ENCODE peak calls at places on chromosomes 13 and 19, in seven cellular contexts. One of them, this sample, is unnamed.

GRCh38 chr13:73695325-73695724 is 438.9 kb downstream of the KLF12 start:
- DNase-seq in lung: no peak
- DNase-seq in Peyer's patch: no peak
- DNase-seq in lower lobe of right lung: no peak
- DNase-seq in breast epithelium: no peak
- DNase-seq in transverse colon: no peak
- DNase-seq in left lung: no peak
- DNase-seq in this sample: no peak

GRCh38 chr19:19205416-19206410 is 2.5 kb upstream of the NR2C2AP start:
- DNase-seq in lung: no peak
- DNase-seq in Peyer's patch: no peak
- DNase-seq in lower lobe of right lung: no peak
- DNase-seq in breast epithelium: no peak
- DNase-seq in transverse colon: no peak
- DNase-seq in left lung: no peak
- DNase-seq in this sample: no peak

GRCh38 chr13:73998631-73999030 is 135.6 kb downstream of the KLF12 start:
- DNase-seq in lung: no peak
- DNase-seq in Peyer's patch: no peak
- DNase-seq in lower lobe of right lung: no peak
- DNase-seq in breast epithelium: no peak
- DNase-seq in transverse colon: no peak
- DNase-seq in left lung: no peak
- DNase-seq in this sample: no peak

GRCh38 chr13:71864981-71865857 is 1.8 kb downstream of the DACH1 start:
- DNase-seq in lung: peak; percentile 32
- DNase-seq in Peyer's patch: peak; percentile 72
- DNase-seq in lower lobe of right lung: peak; percentile 65
- DNase-seq in breast epithelium: peak; percentile 51
- DNase-seq in transverse colon: peak; percentile 21
- DNase-seq in left lung: peak; percentile 48
- DNase-seq in this sample: peak; percentile 45

GRCh38 chr19:912181-913079 is 589 bp downstream of the R3HDM4 start:
- DNase-seq in lung: no peak
- DNase-seq in Peyer's patch: no peak
- DNase-seq in lower lobe of right lung: no peak
- DNase-seq in breast epithelium: no peak
- DNase-seq in transverse colon: no peak
- DNase-seq in left lung: no peak
- DNase-seq in this sample: no peak

GRCh38 chr13:72804301-72804700 is 22.4 kb downstream of the PIBF1 start:
- DNase-seq in lung: no peak
- DNase-seq in Peyer's patch: no peak
- DNase-seq in lower lobe of right lung: no peak
- DNase-seq in breast epithelium: no peak
- DNase-seq in transverse colon: no peak
- DNase-seq in left lung: no peak
- DNase-seq in this sample: no peak

GRCh38 chr13:102323012-102323411 is 78.8 kb downstream of the FGF14 start:
- DNase-seq in lung: no peak
- DNase-seq in Peyer's patch: no peak
- DNase-seq in lower lobe of right lung: no peak
- DNase-seq in breast epithelium: no peak
- DNase-seq in transverse colon: no peak
- DNase-seq in left lung: no peak
- DNase-seq in this sample: no peak

GRCh38 chr13:21147827-21148226 is 28.5 kb downstream of the SKA3 start:
- DNase-seq in lung: no peak
- DNase-seq in Peyer's patch: no peak
- DNase-seq in lower lobe of right lung: no peak
- DNase-seq in breast epithelium: no peak
- DNase-seq in transverse colon: no peak
- DNase-seq in left lung: no peak
- DNase-seq in this sample: no peak

GRCh38 chr19:27974082-27974513 is 1238.9 kb downstream of the UQCRFS1 start:
- DNase-seq in lung: no peak
- DNase-seq in Peyer's patch: no peak
- DNase-seq in lower lobe of right lung: no peak
- DNase-seq in breast epithelium: no peak
- DNase-seq in transverse colon: peak; percentile 9
- DNase-seq in left lung: no peak
- DNase-seq in this sample: no peak

GRCh38 chr19:32354345-32354744 is 8.9 kb downstream of the ZNF507 start:
- DNase-seq in lung: no peak
- DNase-seq in Peyer's patch: no peak
- DNase-seq in lower lobe of right lung: no peak
- DNase-seq in breast epithelium: no peak
- DNase-seq in transverse colon: no peak
- DNase-seq in left lung: no peak
- DNase-seq in this sample: no peak

GRCh38 chr13:113759525-113760137 is 605 bp downstream of the TMEM255B start:
- DNase-seq in lung: no peak
- DNase-seq in Peyer's patch: no peak
- DNase-seq in lower lobe of right lung: no peak
- DNase-seq in breast epithelium: no peak
- DNase-seq in transverse colon: no peak
- DNase-seq in left lung: no peak
- DNase-seq in this sample: peak; percentile 51

GRCh38 chr13:48873598-48873997 is 102.1 kb upstream of the FNDC3A start:
- DNase-seq in lung: no peak
- DNase-seq in Peyer's patch: no peak
- DNase-seq in lower lobe of right lung: no peak
- DNase-seq in breast epithelium: no peak
- DNase-seq in transverse colon: no peak
- DNase-seq in left lung: no peak
- DNase-seq in this sample: no peak

GRCh38 chr13:31556376-31556775 is 182.9 kb upstream of the RXFP2 start:
- DNase-seq in lung: no peak
- DNase-seq in Peyer's patch: no peak
- DNase-seq in lower lobe of right lung: no peak
- DNase-seq in breast epithelium: no peak
- DNase-seq in transverse colon: no peak
- DNase-seq in left lung: no peak
- DNase-seq in this sample: no peak

GRCh38 chr13:80684525-80685017 is 343.6 kb upstream of the SPRY2 start:
- DNase-seq in lung: no peak
- DNase-seq in Peyer's patch: no peak
- DNase-seq in lower lobe of right lung: no peak
- DNase-seq in breast epithelium: no peak
- DNase-seq in transverse colon: no peak
- DNase-seq in left lung: no peak
- DNase-seq in this sample: no peak

GRCh38 chr13:99821741-99822140 is 149.8 kb downstream of the ZIC5 start:
- DNase-seq in lung: no peak
- DNase-seq in Peyer's patch: no peak
- DNase-seq in lower lobe of right lung: no peak
- DNase-seq in breast epithelium: no peak
- DNase-seq in transverse colon: no peak
- DNase-seq in left lung: no peak
- DNase-seq in this sample: no peak

DNA sequence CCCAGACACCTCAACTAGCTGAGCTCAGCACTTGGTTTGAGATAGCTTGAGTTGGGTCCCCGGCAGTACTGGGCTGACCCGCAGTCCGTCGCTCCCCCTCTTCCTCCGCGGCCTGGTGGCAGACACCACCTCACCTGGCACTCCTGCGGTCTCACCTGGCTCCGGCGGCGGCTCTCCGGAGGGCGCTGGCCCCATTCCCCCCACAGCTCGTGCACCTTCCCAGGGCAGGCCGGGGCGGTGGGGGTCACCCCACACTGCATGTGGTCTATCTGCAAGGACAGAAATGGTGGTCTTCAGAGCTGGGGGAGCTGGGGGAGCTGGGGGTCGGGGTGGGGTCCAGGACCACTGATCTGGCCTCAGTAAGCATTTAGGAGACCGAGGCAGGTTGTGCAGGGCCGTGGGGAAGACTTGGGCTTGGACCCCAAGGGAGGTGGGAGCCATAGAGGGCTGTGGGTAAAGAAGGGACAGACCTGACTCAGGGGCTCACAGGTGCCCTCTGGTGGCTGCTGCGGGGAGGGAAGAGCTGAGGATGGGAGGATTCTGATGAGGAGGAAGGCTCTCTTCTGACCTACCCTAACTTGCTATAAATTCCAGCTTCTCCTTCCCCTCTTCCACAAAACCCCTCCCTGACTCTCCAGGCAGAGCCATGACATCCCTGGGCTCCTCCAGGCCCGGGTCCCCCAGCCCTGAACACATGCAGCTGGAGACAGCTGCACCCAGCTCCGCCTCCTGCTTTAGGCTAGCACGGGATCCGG is 6.7 kb upstream of the PLIN4 start:
- DNase-seq in lung: peak; percentile 44
- DNase-seq in Peyer's patch: peak; percentile 72
- DNase-seq in lower lobe of right lung: no peak
- DNase-seq in breast epithelium: no peak
- DNase-seq in transverse colon: peak; percentile 66
- DNase-seq in left lung: no peak
- DNase-seq in this sample: peak; percentile 72
- TF ChIP-seq CTCF in lung: peak; percentile 32
- TF ChIP-seq CTCF in Peyer's patch: peak; percentile 69
- TF ChIP-seq CTCF in lower lobe of right lung: peak; percentile 68
- TF ChIP-seq CTCF in breast epithelium: peak; percentile 31
- TF ChIP-seq CTCF in transverse colon: peak; percentile 48
- TF ChIP-seq CTCF in left lung: peak; percentile 81
- TF ChIP-seq CTCF in this sample: peak; percentile 42

DNA sequence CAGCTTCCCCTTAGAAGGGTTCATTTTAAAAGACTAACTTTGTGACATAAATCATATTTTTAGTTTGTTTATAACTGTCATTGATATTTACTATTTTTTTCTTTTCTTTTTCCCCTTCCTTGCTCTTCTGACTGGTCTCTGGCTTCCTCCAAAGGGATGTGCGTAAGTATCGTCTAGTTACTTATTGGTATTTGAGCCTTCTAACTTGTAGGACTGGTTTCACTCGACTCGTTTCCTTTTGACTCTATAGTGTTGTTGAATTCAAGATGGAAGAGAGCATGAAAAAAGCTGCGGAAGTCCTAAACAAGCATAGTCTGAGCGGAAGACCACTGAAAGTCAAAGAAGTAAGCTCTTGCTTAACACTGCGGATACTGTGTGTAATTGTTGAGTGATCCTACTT is 18.6 kb downstream of the HNRNPM start:
- DNase-seq in lung: no peak
- DNase-seq in Peyer's patch: no peak
- DNase-seq in lower lobe of right lung: no peak
- DNase-seq in breast epithelium: no peak
- DNase-seq in transverse colon: no peak
- DNase-seq in left lung: no peak
- DNase-seq in this sample: no peak
- H3K4me3 ChIP-seq in lung: no peak overlapping the region
- H3K4me3 ChIP-seq in Peyer's patch: no peak overlapping the region
- H3K4me3 ChIP-seq in lower lobe of right lung: no peak overlapping the region
- H3K4me3 ChIP-seq in breast epithelium: no peak overlapping the region
- H3K4me3 ChIP-seq in transverse colon: no peak overlapping the region
- H3K4me3 ChIP-seq in left lung: no peak overlapping the region
- H3K4me3 ChIP-seq in this sample: no peak overlapping the region

GRCh38 chr19:36113895-36114762 is 546 bp downstream of the POLR2I start:
- DNase-seq in lung: peak; percentile 45
- DNase-seq in Peyer's patch: no peak
- DNase-seq in lower lobe of right lung: no peak
- DNase-seq in breast epithelium: no peak
- DNase-seq in transverse colon: peak; percentile 32
- DNase-seq in left lung: peak; percentile 46
- DNase-seq in this sample: peak; percentile 35
- TF ChIP-seq CTCF in lung: no peak
- TF ChIP-seq CTCF in Peyer's patch: no peak
- TF ChIP-seq CTCF in lower lobe of right lung: no peak
- TF ChIP-seq CTCF in breast epithelium: peak; percentile 18
- TF ChIP-seq CTCF in transverse colon: peak; percentile 29
- TF ChIP-seq CTCF in left lung: no peak
- TF ChIP-seq CTCF in this sample: peak; percentile 7

DNA sequence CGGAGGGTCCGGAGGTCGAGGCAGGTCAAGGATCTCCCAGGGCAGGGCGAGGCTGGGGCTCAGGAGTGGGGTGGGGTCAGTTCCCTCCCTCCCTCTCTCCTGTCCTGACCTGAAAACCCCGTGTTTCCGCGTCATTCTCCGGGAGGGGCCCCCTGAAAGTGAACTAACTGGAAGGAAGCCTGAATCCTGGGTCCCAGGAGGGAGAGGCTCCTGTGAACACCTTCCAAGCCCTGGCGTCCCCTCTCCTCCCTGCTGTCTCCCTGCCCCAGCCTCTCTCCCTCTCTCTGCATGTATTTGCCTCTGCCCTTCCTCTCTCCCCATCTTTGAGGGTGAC is 741 bp upstream of the CADM4 start:
- DNase-seq in lung: no peak
- DNase-seq in Peyer's patch: no peak
- DNase-seq in lower lobe of right lung: no peak
- DNase-seq in breast epithelium: no peak
- DNase-seq in transverse colon: no peak
- DNase-seq in left lung: no peak
- DNase-seq in this sample: no peak
- H3K4me3 ChIP-seq in lung: peak overlapping the region; percentile 55
- H3K4me3 ChIP-seq in Peyer's patch: no peak overlapping the region
- H3K4me3 ChIP-seq in lower lobe of right lung: peak overlapping the region; percentile 54
- H3K4me3 ChIP-seq in breast epithelium: peak overlapping the region; percentile 77
- H3K4me3 ChIP-seq in transverse colon: peak overlapping the region; percentile 53
- H3K4me3 ChIP-seq in left lung: peak overlapping the region; percentile 27
- H3K4me3 ChIP-seq in this sample: no peak overlapping the region

DNA sequence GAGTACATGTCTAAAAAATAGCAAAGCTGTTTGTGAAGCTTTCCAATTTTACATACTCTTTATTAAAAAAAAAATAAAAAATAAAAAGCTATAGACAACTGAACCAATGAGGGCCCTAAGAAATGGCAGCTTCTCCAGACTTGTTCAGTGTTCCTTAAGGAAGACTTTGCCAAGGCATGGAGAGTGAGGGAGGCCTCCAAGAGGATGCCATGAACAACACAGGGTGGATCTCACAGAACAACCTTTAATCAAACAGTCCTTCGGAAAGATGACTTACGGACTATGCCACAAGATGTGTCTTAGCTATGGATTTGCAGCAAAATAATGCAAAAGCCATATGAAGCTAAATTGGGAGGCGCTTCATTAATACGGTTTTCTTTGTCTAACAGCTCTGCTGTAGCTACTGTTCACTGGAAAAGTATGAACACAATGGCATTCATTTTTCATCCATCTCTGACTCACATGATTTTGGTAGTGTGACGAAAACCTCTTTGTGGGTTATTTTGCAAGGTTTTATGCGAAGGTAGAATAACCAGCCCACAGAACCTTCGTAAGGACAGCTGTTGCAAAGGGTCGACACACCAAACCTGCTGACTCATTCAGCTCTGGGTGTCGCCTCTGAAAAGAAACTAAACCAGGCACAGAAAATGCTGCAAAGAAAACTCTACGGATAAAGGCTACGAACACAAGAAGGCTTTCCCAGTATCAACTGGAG is 27.7 kb downstream of the EFNB2 start:
- DNase-seq in lung: no peak
- DNase-seq in Peyer's patch: no peak
- DNase-seq in lower lobe of right lung: no peak
- DNase-seq in breast epithelium: no peak
- DNase-seq in transverse colon: no peak
- DNase-seq in left lung: no peak
- DNase-seq in this sample: no peak
- TF ChIP-seq CTCF in lung: no peak
- TF ChIP-seq CTCF in Peyer's patch: no peak
- TF ChIP-seq CTCF in lower lobe of right lung: no peak
- TF ChIP-seq CTCF in breast epithelium: no peak
- TF ChIP-seq CTCF in transverse colon: no peak
- TF ChIP-seq CTCF in left lung: no peak
- TF ChIP-seq CTCF in this sample: no peak